ENCODE peak calls at places on chromosomes 6 and 20, in six cellular contexts. H is cardiac muscle cell, D is lung, F is psoas muscle, S is ovary, C is neuronal stem cell. O is an unnamed sample.

GRCh38 chr20:12019677-12020076 is 102.0 kb downstream of the BTBD3 start:
- DNase-seq in H (no peak), D (peak; percentile 14), F (no peak), S (no peak), C (no peak), O (no peak)

GRCh38 chr6:28537509-28538140 is 11.9 kb downstream of the GPX5 start:
- DNase-seq in H (no peak), D (no peak), F (no peak), S (no peak), C (no peak), O (peak; percentile 30)

GRCh38 chr6:5989141-5989723 is 17.5 kb downstream of the NRN1 start:
- DNase-seq in H (no peak), D (no peak), F (peak; percentile 67), S (no peak), C (no peak), O (no peak)

GRCh38 chr6:25369450-25370086 is 90.4 kb downstream of the CARMIL1 start:
- DNase-seq in H (peak; percentile 81), D (no peak), F (no peak), S (no peak), C (no peak), O (peak; percentile 42)

GRCh38 chr6:133752129-133752528 is 136.8 kb upstream of the TCF21 start:
- DNase-seq in H (no peak), D (no peak), F (no peak), S (no peak), C (no peak), O (no peak)

GRCh38 chr6:163711615-163712568 is 297.4 kb downstream of the QKI start:
- DNase-seq in H (no peak), D (peak; percentile 49), F (peak; percentile 95), S (no peak), C (no peak), O (no peak)

GRCh38 chr6:27161946-27162603 is 85.4 kb upstream of the PRSS16 start:
- DNase-seq in H (peak; percentile 58), D (no peak), F (no peak), S (no peak), C (no peak), O (no peak)

GRCh38 chr20:51760905-51761544 is 7.2 kb downstream of the ATP9A start:
- DNase-seq in H (peak; percentile 21), D (no peak), F (no peak), S (no peak), C (no peak), O (no peak)

GRCh38 chr6:170082067-170082466 is 208.8 kb downstream of the DLL1 start:
- DNase-seq in H (no peak), D (no peak), F (peak; percentile 50), S (no peak), C (no peak), O (peak; percentile 6)

GRCh38 chr6:16345449-16346330 is 107.3 kb downstream of the GMPR start:
- DNase-seq in H (peak; percentile 64), D (no peak), F (peak; percentile 48), S (no peak), C (no peak), O (no peak)

GRCh38 chr6:108251252-108251651 is 9.6 kb downstream of the SNX3 start:
- DNase-seq in H (no peak), D (no peak), F (no peak), S (no peak), C (no peak), O (no peak)

DNA sequence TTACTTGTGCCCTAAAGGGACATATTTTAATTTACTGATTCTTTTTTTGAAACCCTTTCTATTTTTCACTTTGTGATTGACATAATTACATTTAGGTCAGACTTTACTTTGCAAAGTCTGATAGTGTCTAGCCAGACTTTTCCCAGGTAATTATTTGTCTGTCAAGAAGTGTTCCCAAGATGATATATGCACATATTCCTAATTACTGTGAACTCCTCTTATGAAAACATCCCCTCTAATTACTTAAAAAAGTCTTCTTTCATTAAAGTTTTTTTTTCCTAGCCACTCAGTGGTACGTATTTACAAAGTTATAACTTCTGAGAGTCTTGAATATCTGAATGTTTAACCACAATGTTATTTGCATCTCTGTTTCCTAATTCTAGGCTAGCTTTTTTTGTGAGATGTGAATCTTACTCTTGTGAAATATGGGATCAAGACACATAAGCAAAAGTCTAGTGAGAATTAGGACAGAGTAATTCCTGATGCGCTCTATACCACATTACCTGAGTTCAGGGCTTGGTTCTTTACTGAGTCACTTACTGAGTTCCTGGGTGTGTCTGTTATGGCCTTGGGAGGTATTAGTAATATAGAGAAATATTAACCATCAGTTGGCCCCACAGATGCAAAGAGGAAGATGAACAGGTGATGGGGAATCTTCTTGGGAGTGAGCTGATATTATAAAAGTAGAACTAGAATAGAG is 27.9 kb downstream of the FAM83B start:
- DNase-seq in H (no peak), D (no peak), F (no peak), S (no peak), C (no peak), O (no peak)
- H3K27ac ChIP-seq in H (no peak overlapping the region), D (no peak overlapping the region), F (no peak overlapping the region), S (no peak overlapping the region), C (no peak overlapping the region), O (no peak overlapping the region)

GRCh38 chr20:61056627-61057312 is 195.3 kb upstream of the CDH4 start:
- DNase-seq in H (no peak), D (no peak), F (no peak), S (no peak), C (no peak), O (no peak)
- H3K4me1 ChIP-seq in H (no peaks in the 10 kb centered on the region), D (no peaks in the 10 kb centered on the region), F (no peaks in the 10 kb centered on the region), S (no peaks in the 10 kb centered on the region), C (peaks cover 8% of the 10 kb centered on the region), O (no peaks in the 10 kb centered on the region)

GRCh38 chr6:36873115-36873514 is 1.5 kb downstream of the PPIL1 start:
- DNase-seq in H (no peak), D (no peak), F (no peak), S (no peak), C (no peak), O (no peak)
- H3K4me3 ChIP-seq in H (no peak overlapping the region), D (no peak overlapping the region), F (peak overlapping the region; percentile 79), S (no peak overlapping the region), C (no peak overlapping the region), O (no peak overlapping the region)

GRCh38 chr20:62793757-62794006 is 2.6 kb upstream of the MRGBP start:
- DNase-seq in H (no peak), D (no peak), F (no peak), S (no peak), C (no peak), O (no peak)
- H3K27ac ChIP-seq in H (no peak overlapping the region), D (peak overlapping the region; percentile 69), F (peak overlapping the region; percentile 81), S (peak overlapping the region; percentile 92), C (no peak overlapping the region), O (peak overlapping the region; percentile 83)

GRCh38 chr6:41934278-41935189 is 7.1 kb downstream of the CCND3 start:
- DNase-seq in H (no peak), D (no peak), F (no peak), S (no peak), C (no peak), O (no peak)
- H3K4me1 ChIP-seq in H (peaks cover 6% of the 10 kb centered on the region), D (peaks cover 16% of the 10 kb centered on the region), F (peaks cover 14% of the 10 kb centered on the region), S (peaks cover 1% of the 10 kb centered on the region), C (peaks cover 9% of the 10 kb centered on the region), O (peaks cover 46% of the 10 kb centered on the region)

DNA sequence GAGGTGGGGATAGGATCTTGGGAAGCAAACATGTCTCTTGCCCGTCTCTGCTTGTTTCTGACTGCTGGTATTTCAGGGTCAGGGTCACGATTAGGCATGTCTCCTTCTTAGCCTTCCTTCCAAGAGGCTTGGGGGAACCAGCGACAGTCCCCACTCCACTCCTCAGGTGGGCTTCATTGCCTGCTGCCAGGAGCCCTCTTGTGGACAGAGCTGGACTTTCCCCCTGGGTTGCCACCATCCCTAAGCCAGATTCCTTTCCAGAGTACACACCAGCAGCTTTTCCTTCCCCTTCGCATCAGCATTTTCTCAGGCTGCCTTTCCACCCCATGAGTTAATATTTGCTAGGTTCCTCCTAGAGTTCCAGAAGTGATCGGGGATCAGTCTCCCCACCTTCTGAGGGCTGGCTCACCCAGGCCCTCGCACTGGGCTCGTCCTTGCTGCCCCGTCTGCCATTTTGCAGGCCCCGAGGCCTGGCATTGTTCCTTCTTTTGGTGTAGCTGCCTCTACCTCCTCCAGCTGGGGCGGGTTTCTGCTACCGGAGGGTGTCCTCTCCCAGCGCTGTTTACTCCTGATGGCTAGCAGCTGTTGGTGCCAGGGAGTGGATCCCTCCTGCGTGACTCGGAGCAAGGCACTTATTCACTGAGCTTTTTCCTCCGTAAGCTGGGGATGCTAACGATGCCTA is 8.8 kb upstream of the C20orf144 start:
- DNase-seq in H (peak; percentile 78), D (no peak), F (no peak), S (peak; percentile 80), C (peak; percentile 53), O (no peak)
- H3K4me3 ChIP-seq in H (no peak overlapping the region), D (no peak overlapping the region), F (peak overlapping the region; percentile 15), S (no peak overlapping the region), C (no peak overlapping the region), O (no peak overlapping the region)